ENCODE peak calls at places on chromosomes 6 and 20, in six cellular contexts. W is neural crest cell; K is NCI-H510A treated with DMSO at 0.1 percent for 48 hours; Y is ACHN; P is stimulated activated effector memory CD8-positive, alpha-beta T cell treated with anti-CD3 and anti-CD28 coated beads, Interleukin-12 subunit alpha, Interleukin-12 subunit beta, amount 100 ng/mL, for 72 hours; G is stimulated activated CD8-positive, alpha-beta memory T cell treated with anti-CD3 and anti-CD28 coated beads, Interleukin-4, amount 100 ng/mL, for 48 hours. B is an unnamed sample.

GRCh38 chr6:18405477-18406293 is 18.5 kb downstream of the RNF144B start:
- DNase-seq in W (no peak), K (no peak), Y (peak; percentile 77), P (no peak), G (no peak), B (peak; percentile 92)

GRCh38 chr6:31125586-31126363 is 5.5 kb upstream of the CDSN start:
- DNase-seq in W (no peak), K (no peak), Y (no peak), P (no peak), G (no peak), B (no peak)

GRCh38 chr20:52457826-52458225 is 266.2 kb upstream of the ZFP64 start:
- DNase-seq in W (no peak), K (no peak), Y (no peak), P (no peak), G (no peak), B (peak; percentile 39)

GRCh38 chr20:3652217-3652616 is 11.0 kb downstream of the GFRA4 start:
- DNase-seq in W (no peak), K (peak; percentile 92), Y (no peak), P (no peak), G (no peak), B (no peak)

GRCh38 chr20:35539756-35540212 is 2.1 kb upstream of the ERGIC3 start:
- DNase-seq in W (peak; percentile 31), K (peak; percentile 94), Y (no peak), P (no peak), G (peak; percentile 30), B (no peak)

GRCh38 chr20:25623225-25623735 is 534 bp downstream of the NANP start:
- DNase-seq in W (no peak), K (no peak), Y (peak; percentile 35), P (peak; percentile 71), G (peak; percentile 58), B (peak; percentile 63)

GRCh38 chr6:11535801-11536230 is 1.7 kb upstream of the TMEM170B start:
- DNase-seq in W (no peak), K (no peak), Y (peak; percentile 61), P (no peak), G (no peak), B (peak; percentile 52)

GRCh38 chr6:169371344-169372144 is 117.9 kb upstream of the THBS2 start:
- DNase-seq in W (no peak), K (peak; percentile 1), Y (no peak), P (no peak), G (no peak), B (peak; percentile 35)

GRCh38 chr6:143976834-143977354 is 31.2 kb downstream of the PLAGL1 start:
- DNase-seq in W (no peak), K (no peak), Y (no peak), P (no peak), G (no peak), B (no peak)

GRCh38 chr6:129162605-129163004 is 279.7 kb downstream of the LAMA2 start:
- DNase-seq in W (no peak), K (no peak), Y (no peak), P (no peak), G (no peak), B (no peak)

GRCh38 chr6:116405147-116405546 is 34.4 kb downstream of the DSE start:
- DNase-seq in W (peak; percentile 1), K (no peak), Y (no peak), P (no peak), G (no peak), B (no peak)

GRCh38 chr6:97207383-97207782 is 75.6 kb downstream of the MMS22L start:
- DNase-seq in W (no peak), K (no peak), Y (no peak), P (no peak), G (no peak), B (no peak)

GRCh38 chr6:7528565-7528964 is 12.9 kb upstream of the DSP start:
- DNase-seq in W (no peak), K (no peak), Y (no peak), P (no peak), G (no peak), B (peak; percentile 14)

GRCh38 chr6:34200340-34200971 is 36.2 kb upstream of the HMGA1 start:
- DNase-seq in W (no peak), K (no peak), Y (no peak), P (no peak), G (no peak), B (no peak)

GRCh38 chr20:49497217-49497560 is 14.7 kb upstream of the KCNB1 start:
- DNase-seq in W (no peak), K (no peak), Y (no peak), P (no peak), G (no peak), B (no peak)

GRCh38 chr20:58447733-58448391 is 58.8 kb downstream of the VAPB start:
- DNase-seq in W (peak; percentile 28), K (peak; percentile 15), Y (peak; percentile 63), P (peak; percentile 62), G (peak; percentile 67), B (peak; percentile 61)

GRCh38 chr20:56875052-56875663 is 246.1 kb downstream of the TFAP2C start:
- DNase-seq in W (no peak), K (no peak), Y (peak; percentile 54), P (no peak), G (no peak), B (peak; percentile 64)

GRCh38 chr6:18323935-18324707 is 59.8 kb upstream of the DEK start:
- DNase-seq in W (peak; percentile 4), K (peak; percentile 83), Y (peak; percentile 70), P (no peak), G (no peak), B (peak; percentile 66)

GRCh38 chr20:32820000-32820697 is 395 bp downstream of the MAPRE1 start:
- DNase-seq in W (peak; percentile 93), K (peak; percentile 73), Y (peak; percentile 52), P (peak; percentile 92), G (peak; percentile 92), B (peak; percentile 72)

GRCh38 chr20:20875716-20876115 is 163.3 kb upstream of the RALGAPA2 start:
- DNase-seq in W (no peak), K (no peak), Y (no peak), P (no peak), G (no peak), B (no peak)

GRCh38 chr6:79307321-79308036 is 73.0 kb upstream of the HMGN3 start:
- DNase-seq in W (no peak), K (peak; percentile 12), Y (no peak), P (no peak), G (no peak), B (peak; percentile 7)

GRCh38 chr20:59342017-59342957 is 41.9 kb downstream of the EDN3 start:
- DNase-seq in W (no peak), K (no peak), Y (no peak), P (no peak), G (no peak), B (no peak)

GRCh38 chr20:50438986-50439407 is 71.2 kb upstream of the PTPN1 start:
- DNase-seq in W (no peak), K (no peak), Y (peak; percentile 80), P (no peak), G (peak; percentile 75), B (peak; percentile 96)

GRCh38 chr6:132261354-132261753 is 139.9 kb downstream of the MOXD1 start:
- DNase-seq in W (no peak), K (no peak), Y (no peak), P (no peak), G (no peak), B (no peak)

GRCh38 chr6:16146527-16146955 is 17.7 kb downstream of the MYLIP start:
- DNase-seq in W (no peak), K (no peak), Y (no peak), P (no peak), G (no peak), B (no peak)

GRCh38 chr6:16481680-16482079 is 243.3 kb downstream of the GMPR start:
- DNase-seq in W (no peak), K (no peak), Y (no peak), P (peak; percentile 77), G (peak; percentile 58), B (no peak)

GRCh38 chr6:6968731-6969552 is 138.8 kb upstream of the RREB1 start:
- DNase-seq in W (no peak), K (no peak), Y (no peak), P (no peak), G (no peak), B (no peak)

GRCh38 chr20:56605597-56605996 is 23.5 kb upstream of the TFAP2C start:
- DNase-seq in W (no peak), K (no peak), Y (no peak), P (no peak), G (no peak), B (no peak)

GRCh38 chr6:133407320-133408100 is 166.4 kb downstream of the EYA4 start:
- DNase-seq in W (no peak), K (no peak), Y (no peak), P (no peak), G (no peak), B (no peak)

GRCh38 chr6:41966961-41967311 is 25.3 kb upstream of the CCND3 start:
- DNase-seq in W (no peak), K (no peak), Y (peak; percentile 89), P (no peak), G (peak; percentile 26), B (no peak)

GRCh38 chr20:57676517-57677322 is 33.1 kb downstream of the PMEPA1 start:
- DNase-seq in W (no peak), K (no peak), Y (no peak), P (no peak), G (no peak), B (no peak)

GRCh38 chr6:167293088-167293589 is 2.0 kb downstream of the UNC93A start:
- DNase-seq in W (no peak), K (no peak), Y (no peak), P (no peak), G (no peak), B (no peak)

GRCh38 chr6:112016335-112016734 is 37.6 kb upstream of the CCN6 start:
- DNase-seq in W (no peak), K (no peak), Y (no peak), P (no peak), G (peak; percentile 76), B (no peak)

GRCh38 chr20:4112490-4113420 is 97.4 kb upstream of the RNF24 start:
- DNase-seq in W (no peak), K (no peak), Y (peak; percentile 28), P (no peak), G (no peak), B (no peak)

GRCh38 chr6:75368151-75368779 is 83.7 kb upstream of the TMEM30A start:
- DNase-seq in W (no peak), K (peak; percentile 51), Y (peak; percentile 60), P (no peak), G (no peak), B (no peak)

GRCh38 chr6:144162977-144163376 is 12.7 kb downstream of the STX11 start:
- DNase-seq in W (no peak), K (no peak), Y (no peak), P (no peak), G (no peak), B (no peak)

GRCh38 chr6:12572884-12573824 is 143.4 kb upstream of the PHACTR1 start:
- DNase-seq in W (no peak), K (no peak), Y (peak; percentile 86), P (no peak), G (no peak), B (peak; percentile 34)

GRCh38 chr6:131038612-131039344 is 24.3 kb downstream of the EPB41L2 start:
- DNase-seq in W (no peak), K (no peak), Y (no peak), P (no peak), G (no peak), B (no peak)